ENCODE peak calls at places on chromosomes 7 and 10, in seven cellular contexts. One of them, this sample, is unnamed.
A peak's percentile ranks its signal among the peaks of the same experiment; 100 is the strongest.

GRCh38 chr10:99714446-99714845 is 17.5 kb downstream of the COX15 start:
- DNase-seq in GM23338: no peak
- DNase-seq in MCF 10A: no peak
- DNase-seq in RPMI7951: no peak
- DNase-seq in AG08395: no peak
- DNase-seq in uterus: no peak
- DNase-seq in mucosa of gallbladder: no peak
- DNase-seq in this sample: no peak

GRCh38 chr7:78019457-78020130 is 221.0 kb downstream of the PHTF2 start:
- DNase-seq in uterus: peak; percentile 92
- DNase-seq in AG08395: peak; percentile 89
- DNase-seq in GM23338: peak; percentile 91
- DNase-seq in mucosa of gallbladder: peak; percentile 87
- DNase-seq in MCF 10A: peak; percentile 34
- DNase-seq in RPMI7951: peak; percentile 88
- DNase-seq in this sample: peak; percentile 97

GRCh38 chr7:117087639-117088396 is 134.5 kb downstream of the ST7 start:
- DNase-seq in MCF 10A: no peak
- DNase-seq in RPMI7951: peak; percentile 76
- DNase-seq in AG08395: no peak
- DNase-seq in GM23338: no peak
- DNase-seq in uterus: no peak
- DNase-seq in mucosa of gallbladder: no peak
- DNase-seq in this sample: no peak

GRCh38 chr10:103859161-103860141 is 4.1 kb upstream of the SH3PXD2A start:
- DNase-seq in mucosa of gallbladder: peak; percentile 73
- DNase-seq in AG08395: peak; percentile 71
- DNase-seq in uterus: peak; percentile 73
- DNase-seq in GM23338: peak; percentile 79
- DNase-seq in RPMI7951: peak; percentile 71
- DNase-seq in MCF 10A: peak; percentile 77
- DNase-seq in this sample: peak; percentile 93

GRCh38 chr7:2612445-2613112 is 19.2 kb upstream of the TTYH3 start:
- DNase-seq in GM23338: peak; percentile 90
- DNase-seq in mucosa of gallbladder: no peak
- DNase-seq in RPMI7951: no peak
- DNase-seq in MCF 10A: peak; percentile 20
- DNase-seq in uterus: no peak
- DNase-seq in AG08395: no peak
- DNase-seq in this sample: no peak

GRCh38 chr10:49165940-49166803 is 22.0 kb downstream of the TMEM273 start:
- DNase-seq in RPMI7951: no peak
- DNase-seq in uterus: no peak
- DNase-seq in GM23338: no peak
- DNase-seq in MCF 10A: no peak
- DNase-seq in mucosa of gallbladder: no peak
- DNase-seq in AG08395: no peak
- DNase-seq in this sample: peak; percentile 81

GRCh38 chr7:35878356-35878755 is 77.5 kb downstream of the SEPTIN7 start:
- DNase-seq in uterus: no peak
- DNase-seq in GM23338: no peak
- DNase-seq in AG08395: no peak
- DNase-seq in mucosa of gallbladder: no peak
- DNase-seq in RPMI7951: peak; percentile 10
- DNase-seq in MCF 10A: no peak
- DNase-seq in this sample: no peak

GRCh38 chr10:72688208-72688651 is 3.7 kb upstream of the MCU start:
- DNase-seq in GM23338: no peak
- DNase-seq in uterus: no peak
- DNase-seq in MCF 10A: peak; percentile 62
- DNase-seq in mucosa of gallbladder: peak; percentile 34
- DNase-seq in AG08395: peak; percentile 81
- DNase-seq in RPMI7951: peak; percentile 58
- DNase-seq in this sample: peak; percentile 76

GRCh38 chr7:121504478-121504877 is 108.4 kb upstream of the FAM3C start:
- DNase-seq in RPMI7951: peak; percentile 91
- DNase-seq in uterus: peak; percentile 47
- DNase-seq in mucosa of gallbladder: no peak
- DNase-seq in GM23338: no peak
- DNase-seq in MCF 10A: peak; percentile 77
- DNase-seq in AG08395: peak; percentile 90
- DNase-seq in this sample: no peak

GRCh38 chr7:22822486-22823141 is at the start of gene TOMM7:
- DNase-seq in GM23338: peak; percentile 99
- DNase-seq in RPMI7951: peak; percentile 98
- DNase-seq in uterus: peak; percentile 92
- DNase-seq in AG08395: peak; percentile 99
- DNase-seq in mucosa of gallbladder: peak; percentile 92
- DNase-seq in MCF 10A: peak; percentile 94
- DNase-seq in this sample: peak; percentile 99

GRCh38 chr7:134420509-134421125 is 38.3 kb downstream of the AKR1B1 start:
- DNase-seq in GM23338: peak; percentile 82
- DNase-seq in RPMI7951: peak; percentile 64
- DNase-seq in AG08395: peak; percentile 82
- DNase-seq in uterus: no peak
- DNase-seq in mucosa of gallbladder: peak; percentile 68
- DNase-seq in MCF 10A: peak; percentile 88
- DNase-seq in this sample: peak; percentile 77

GRCh38 chr7:18906901-18907300 is 210.5 kb downstream of the TWIST1 start:
- DNase-seq in MCF 10A: no peak
- DNase-seq in AG08395: no peak
- DNase-seq in uterus: no peak
- DNase-seq in mucosa of gallbladder: no peak
- DNase-seq in GM23338: peak; percentile 60
- DNase-seq in RPMI7951: peak; percentile 19
- DNase-seq in this sample: no peak

GRCh38 chr7:105890290-105890997 is 14.0 kb upstream of the ATXN7L1 start:
- DNase-seq in mucosa of gallbladder: no peak
- DNase-seq in GM23338: no peak
- DNase-seq in uterus: no peak
- DNase-seq in AG08395: peak; percentile 27
- DNase-seq in MCF 10A: no peak
- DNase-seq in RPMI7951: peak; percentile 34
- DNase-seq in this sample: no peak